ENCODE peak calls at places on chromosomes 4 and X, in five cellular contexts. One of them, this sample, is unnamed. For H3K27me3, the result is how much of the 10 kb centered on the place peaks cover.

GRCh38 chr4:23888421-23889319 is 1.2 kb downstream of the PPARGC1A start:
- DNase-seq in ascending aorta: no peak
- DNase-seq in uterus: peak
- DNase-seq in pancreas: no peak
- DNase-seq in psoas muscle: no peak
- DNase-seq in this sample: no peak

GRCh38 chrX:83508006-83508405 is at the start of gene POU3F4:
- DNase-seq in ascending aorta: no peak
- DNase-seq in uterus: no peak
- DNase-seq in pancreas: no peak
- DNase-seq in psoas muscle: peak
- DNase-seq in this sample: no peak

GRCh38 chr4:48653217-48654014 is 126.7 kb downstream of the FRYL start:
- DNase-seq in ascending aorta: no peak
- DNase-seq in uterus: no peak
- DNase-seq in pancreas: no peak
- DNase-seq in psoas muscle: peak
- DNase-seq in this sample: no peak

GRCh38 chr4:38818441-38818976 is 13.9 kb upstream of the TLR1 start:
- DNase-seq in ascending aorta: no peak
- DNase-seq in uterus: no peak
- DNase-seq in pancreas: no peak
- DNase-seq in psoas muscle: no peak
- DNase-seq in this sample: peak

GRCh38 chr4:157564771-157565170 is 344.2 kb downstream of the GRIA2 start:
- DNase-seq in ascending aorta: no peak
- DNase-seq in uterus: no peak
- DNase-seq in pancreas: no peak
- DNase-seq in psoas muscle: no peak
- DNase-seq in this sample: no peak

GRCh38 chrX:14039344-14039743 is 9.7 kb upstream of the GEMIN8 start:
- DNase-seq in ascending aorta: no peak
- DNase-seq in uterus: no peak
- DNase-seq in pancreas: peak
- DNase-seq in psoas muscle: no peak
- DNase-seq in this sample: no peak

GRCh38 chr4:114184901-114185300 is 205.5 kb upstream of the ARSJ start:
- DNase-seq in ascending aorta: no peak
- DNase-seq in uterus: no peak
- DNase-seq in pancreas: no peak
- DNase-seq in psoas muscle: no peak
- DNase-seq in this sample: no peak

GRCh38 chr4:48047421-48047844 is 30.9 kb downstream of the NIPAL1 start:
- DNase-seq in ascending aorta: no peak
- DNase-seq in uterus: no peak
- DNase-seq in pancreas: no peak
- DNase-seq in psoas muscle: no peak
- DNase-seq in this sample: peak

GRCh38 chr4:13917010-13917409 is 289.5 kb upstream of the BOD1L1 start:
- DNase-seq in ascending aorta: no peak
- DNase-seq in uterus: no peak
- DNase-seq in pancreas: no peak
- DNase-seq in psoas muscle: no peak
- DNase-seq in this sample: no peak

GRCh38 chr4:23333946-23334878 is 555.6 kb downstream of the PPARGC1A start:
- DNase-seq in ascending aorta: no peak
- DNase-seq in uterus: no peak
- DNase-seq in pancreas: no peak
- DNase-seq in psoas muscle: no peak
- DNase-seq in this sample: peak

GRCh38 chr4:158941321-158941720 is 161.6 kb upstream of the RAPGEF2 start:
- DNase-seq in ascending aorta: no peak
- DNase-seq in uterus: no peak
- DNase-seq in pancreas: no peak
- DNase-seq in psoas muscle: no peak
- DNase-seq in this sample: no peak

GRCh38 chrX:118182050-118182449 is 65.4 kb upstream of the KLHL13 start:
- DNase-seq in ascending aorta: no peak
- DNase-seq in uterus: no peak
- DNase-seq in pancreas: no peak
- DNase-seq in psoas muscle: no peak
- DNase-seq in this sample: no peak

GRCh38 chr4:153341575-153342090 is 2.9 kb upstream of the MND1 start:
- DNase-seq in ascending aorta: no peak
- DNase-seq in uterus: no peak
- DNase-seq in pancreas: no peak
- DNase-seq in psoas muscle: no peak
- DNase-seq in this sample: peak

GRCh38 chr4:3343358-3343757 is 50.5 kb downstream of the RGS12 start:
- DNase-seq in ascending aorta: no peak
- DNase-seq in uterus: no peak
- DNase-seq in pancreas: no peak
- DNase-seq in psoas muscle: no peak
- DNase-seq in this sample: no peak

GRCh38 chr4:77956917-77957316 is 94.3 kb downstream of the MRPL1 start:
- DNase-seq in ascending aorta: no peak
- DNase-seq in uterus: no peak
- DNase-seq in pancreas: no peak
- DNase-seq in psoas muscle: no peak
- DNase-seq in this sample: no peak

GRCh38 chrX:47273011-47273730 is 40.4 kb downstream of the USP11 start:
- DNase-seq in ascending aorta: no peak
- DNase-seq in uterus: no peak
- DNase-seq in pancreas: no peak
- DNase-seq in psoas muscle: no peak
- DNase-seq in this sample: no peak

GRCh38 chrX:57607295-57608187 is 15.7 kb downstream of the ZXDB start:
- DNase-seq in ascending aorta: no peak
- DNase-seq in uterus: no peak
- DNase-seq in pancreas: no peak
- DNase-seq in psoas muscle: no peak
- DNase-seq in this sample: no peak

GRCh38 chr4:74311696-74312313 is 3.5 kb downstream of the EPGN start:
- DNase-seq in ascending aorta: no peak
- DNase-seq in uterus: no peak
- DNase-seq in pancreas: no peak
- DNase-seq in psoas muscle: no peak
- DNase-seq in this sample: no peak

GRCh38 chr4:90069151-90069550 is 58.0 kb upstream of the CCSER1 start:
- DNase-seq in ascending aorta: no peak
- DNase-seq in uterus: no peak
- DNase-seq in pancreas: no peak
- DNase-seq in psoas muscle: no peak
- DNase-seq in this sample: no peak

GRCh38 chrX:155334486-155335316 is at the start of gene CLIC2:
- DNase-seq in ascending aorta: no peak
- DNase-seq in uterus: peak
- DNase-seq in pancreas: no peak
- DNase-seq in psoas muscle: no peak
- DNase-seq in this sample: peak

GRCh38 chr4:128241425-128241913 is 46.1 kb downstream of the PGRMC2 start:
- DNase-seq in ascending aorta: no peak
- DNase-seq in uterus: no peak
- DNase-seq in pancreas: no peak
- DNase-seq in psoas muscle: no peak
- DNase-seq in this sample: no peak

DNA sequence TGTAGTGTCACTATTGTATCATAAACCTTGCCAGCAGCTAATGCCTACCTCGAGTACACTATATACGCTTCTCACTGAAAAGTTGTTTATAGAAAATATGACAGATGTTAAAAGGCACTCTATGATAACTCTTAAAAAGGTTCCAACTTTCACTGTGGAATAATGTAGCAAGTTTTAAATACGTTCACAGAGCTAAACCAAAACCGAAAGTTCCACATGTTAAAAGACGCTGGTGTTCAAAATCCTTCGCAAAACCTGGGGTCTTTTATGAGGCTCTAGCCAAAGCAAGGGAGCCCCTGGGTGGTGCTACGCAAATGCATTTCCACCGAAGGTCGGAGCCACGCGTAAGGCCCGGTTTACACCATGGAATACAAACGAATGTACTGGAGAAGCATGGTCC is 103.7 kb upstream of the TENM3 start:
- DNase-seq in ascending aorta: no peak
- DNase-seq in uterus: no peak
- DNase-seq in pancreas: no peak
- DNase-seq in psoas muscle: no peak
- DNase-seq in this sample: peak
- H3K4me3 ChIP-seq in ascending aorta: no peak
- H3K4me3 ChIP-seq in uterus: no peak
- H3K4me3 ChIP-seq in pancreas: no peak
- H3K4me3 ChIP-seq in psoas muscle: no peak
- H3K4me3 ChIP-seq in this sample: peak

DNA sequence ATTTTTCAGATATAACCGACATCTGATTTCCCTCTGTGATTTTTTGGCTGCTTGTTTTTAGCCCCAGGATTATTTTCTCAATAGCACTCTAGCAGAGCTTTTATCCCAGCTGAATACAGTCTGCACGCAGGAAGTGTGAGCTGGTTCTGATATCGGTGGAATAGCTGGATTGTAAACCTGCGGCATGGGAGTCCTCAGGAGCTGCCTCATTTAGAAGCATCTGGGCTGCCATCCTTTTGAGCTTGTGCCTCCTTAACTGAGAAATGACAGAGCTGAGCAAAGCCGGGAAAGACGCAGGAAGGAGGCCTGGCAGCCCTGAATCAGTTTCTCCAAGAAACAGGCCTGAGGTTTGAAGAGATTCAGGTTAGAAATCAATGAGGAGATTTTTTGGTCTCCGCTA is 28.4 kb upstream of the GRPEL1 start:
- DNase-seq in ascending aorta: no peak
- DNase-seq in uterus: peak
- DNase-seq in pancreas: no peak
- DNase-seq in psoas muscle: no peak
- DNase-seq in this sample: no peak
- H3K27me3 ChIP-seq in ascending aorta: under half
- H3K27me3 ChIP-seq in uterus: under half
- H3K27me3 ChIP-seq in pancreas: under half
- H3K27me3 ChIP-seq in psoas muscle: under half
- H3K27me3 ChIP-seq in this sample: under half

GRCh38 chrX:33336783-33337182 is 125.4 kb upstream of the DMD start:
- DNase-seq in ascending aorta: no peak
- DNase-seq in uterus: no peak
- DNase-seq in pancreas: no peak
- DNase-seq in psoas muscle: no peak
- DNase-seq in this sample: no peak
- TF ChIP-seq CTCF in ascending aorta: peak
- TF ChIP-seq CTCF in uterus: peak
- TF ChIP-seq CTCF in pancreas: no peak
- TF ChIP-seq CTCF in psoas muscle: peak
- TF ChIP-seq CTCF in this sample: peak

DNA sequence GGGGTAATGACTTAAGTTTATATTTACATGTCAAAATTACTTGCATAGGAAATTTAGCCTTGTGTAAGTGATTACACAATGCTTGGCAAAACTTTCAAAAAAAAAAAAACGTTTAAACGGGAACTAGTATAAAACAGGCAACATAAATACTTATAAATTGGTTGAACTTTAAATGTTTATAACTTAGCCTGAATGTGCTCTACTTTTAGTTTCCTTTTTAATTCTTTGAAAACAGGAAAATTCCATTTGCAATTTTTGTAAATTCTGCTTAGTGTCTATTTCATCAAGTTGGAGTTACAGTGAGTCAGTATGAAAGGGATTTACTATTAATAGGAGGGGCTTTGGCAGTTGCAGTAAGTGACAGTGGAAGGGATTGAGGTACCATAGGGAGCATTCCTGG is 2.6 kb downstream of the STAG2 start:
- DNase-seq in ascending aorta: no peak
- DNase-seq in uterus: no peak
- DNase-seq in pancreas: no peak
- DNase-seq in psoas muscle: no peak
- DNase-seq in this sample: no peak
- H3K4me3 ChIP-seq in ascending aorta: peak
- H3K4me3 ChIP-seq in uterus: no peak
- H3K4me3 ChIP-seq in pancreas: no peak
- H3K4me3 ChIP-seq in psoas muscle: peak
- H3K4me3 ChIP-seq in this sample: peak

GRCh38 chrX:84724576-84724975 is 222.3 kb upstream of the HDX start:
- DNase-seq in ascending aorta: no peak
- DNase-seq in uterus: no peak
- DNase-seq in pancreas: no peak
- DNase-seq in psoas muscle: no peak
- DNase-seq in this sample: no peak
- H3K27me3 ChIP-seq in ascending aorta: under half
- H3K27me3 ChIP-seq in uterus: under half
- H3K27me3 ChIP-seq in pancreas: under half
- H3K27me3 ChIP-seq in psoas muscle: under half
- H3K27me3 ChIP-seq in this sample: under half

DNA sequence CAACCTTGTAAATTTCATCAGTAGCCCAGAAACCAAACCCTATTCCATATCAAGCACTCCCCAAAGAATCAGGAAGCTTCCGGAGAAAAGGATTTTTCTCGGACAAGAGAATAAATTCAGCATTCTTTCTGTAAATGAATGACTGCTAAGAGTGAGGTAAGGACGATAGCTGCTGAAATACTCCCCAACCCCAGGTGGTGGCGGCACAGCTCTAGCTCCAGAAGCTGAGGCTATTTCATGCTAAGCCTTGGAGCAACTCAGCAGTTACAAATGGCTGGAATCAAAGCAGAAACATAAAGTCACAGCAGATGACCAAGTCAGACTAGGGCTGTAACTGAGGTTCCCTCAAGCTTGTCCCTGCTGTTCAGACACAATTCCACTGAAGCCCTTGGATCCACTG is 13.9 kb upstream of the PCDH19 start:
- DNase-seq in ascending aorta: no peak
- DNase-seq in uterus: no peak
- DNase-seq in pancreas: no peak
- DNase-seq in psoas muscle: no peak
- DNase-seq in this sample: no peak
- TF ChIP-seq CTCF in ascending aorta: no peak
- TF ChIP-seq CTCF in uterus: no peak
- TF ChIP-seq CTCF in pancreas: no peak
- TF ChIP-seq CTCF in psoas muscle: no peak
- TF ChIP-seq CTCF in this sample: peak

DNA sequence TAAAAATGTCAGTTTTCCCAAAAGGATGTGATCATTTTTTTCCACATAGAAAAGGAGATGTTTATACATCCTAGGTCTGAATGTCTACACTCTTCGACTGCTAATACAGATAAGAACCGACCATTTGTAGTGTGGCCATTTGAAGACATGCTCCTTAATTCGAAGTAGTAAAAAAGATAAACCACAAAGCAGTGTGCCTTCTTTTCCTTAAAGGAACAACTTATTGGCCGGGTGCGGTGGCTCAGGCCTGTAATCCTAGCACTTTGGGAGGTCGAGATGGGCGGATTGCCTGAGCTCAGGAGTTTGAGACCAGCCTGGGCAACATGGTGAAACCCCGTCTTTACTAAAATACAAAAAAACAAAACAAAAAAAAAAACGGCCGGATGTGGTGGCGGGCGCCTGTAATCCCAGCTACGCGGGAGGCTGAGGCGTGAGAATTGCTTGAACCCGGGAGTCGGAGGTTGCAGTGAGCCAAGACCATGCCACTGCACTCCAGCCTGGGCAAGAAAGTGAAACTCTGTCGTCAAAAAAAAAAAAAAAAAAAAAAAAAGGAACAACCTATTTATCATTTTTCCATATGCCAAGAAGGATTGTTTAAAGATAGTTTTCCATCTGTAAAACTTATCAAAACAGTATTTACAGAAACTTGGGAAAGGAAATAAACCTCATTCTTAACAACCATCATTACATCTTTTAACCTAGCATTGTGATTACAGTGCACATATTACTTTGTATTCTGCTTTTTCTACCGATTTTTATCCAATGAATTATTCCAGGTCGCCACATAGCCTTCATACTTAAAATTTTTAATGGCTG is 2.6 kb downstream of the INTS6L start:
- DNase-seq in ascending aorta: no peak
- DNase-seq in uterus: no peak
- DNase-seq in pancreas: no peak
- DNase-seq in psoas muscle: no peak
- DNase-seq in this sample: no peak
- H3K4me3 ChIP-seq in ascending aorta: peak
- H3K4me3 ChIP-seq in uterus: no peak
- H3K4me3 ChIP-seq in pancreas: no peak
- H3K4me3 ChIP-seq in psoas muscle: peak
- H3K4me3 ChIP-seq in this sample: no peak